ENCODE peak calls at places on chromosomes 4 and X, in eight cellular contexts. U is activated CD8-positive, alpha-beta T cell treated with anti-CD3 and anti-CD28 coated beads, Interleukin-2, amount 10 ng/mL, durations not matched to agents 7 days and 5 days; A is EL; C is ACHN; S is hepatocyte; Q is germinal center; B is T-helper 17 cell; O is tibial artery. N is an unnamed sample.

GRCh38 chr4:78634011-78634664 is 82.6 kb downstream of the ANXA3 start:
- DNase-seq in U (no peak), A (no peak), C (no peak), S (no peak), Q (no peak), B (no peak), O (peak), N (no peak)

GRCh38 chr4:89023140-89023539 is 33.8 kb downstream of the FAM13A start:
- DNase-seq in U (no peak), A (no peak), C (no peak), S (no peak), Q (no peak), B (no peak), O (no peak), N (no peak)

GRCh38 chr4:184942447-184943425 is 75.6 kb upstream of the HELT start:
- DNase-seq in U (no peak), A (no peak), C (no peak), S (no peak), Q (no peak), B (no peak), O (no peak), N (no peak)

GRCh38 chr4:8076023-8076422 is 82.6 kb downstream of the ABLIM2 start:
- DNase-seq in U (no peak), A (no peak), C (no peak), S (no peak), Q (no peak), B (no peak), O (no peak), N (no peak)

GRCh38 chrX:115452256-115452655 is 108.7 kb upstream of the PLS3 start:
- DNase-seq in U (no peak), A (peak), C (no peak), S (no peak), Q (no peak), B (no peak), O (no peak), N (no peak)

GRCh38 chr4:100790838-100791615 is 273.2 kb upstream of the EMCN start:
- DNase-seq in U (no peak), A (no peak), C (no peak), S (peak), Q (no peak), B (no peak), O (no peak), N (no peak)

GRCh38 chr4:147284218-147284617 is 196.7 kb upstream of the EDNRA start:
- DNase-seq in U (no peak), A (peak), C (no peak), S (no peak), Q (no peak), B (no peak), O (no peak), N (no peak)

GRCh38 chrX:45623266-45623665 is 422.6 kb upstream of the DIPK2B start:
- DNase-seq in U (no peak), A (peak), C (no peak), S (peak), Q (no peak), B (no peak), O (no peak), N (peak)

GRCh38 chr4:46937493-46937892 is 28.4 kb upstream of the COX7B2 start:
- DNase-seq in U (no peak), A (no peak), C (peak), S (no peak), Q (no peak), B (no peak), O (no peak), N (peak)

GRCh38 chr4:75391489-75392166 is 122.6 kb downstream of the RCHY1 start:
- DNase-seq in U (no peak), A (no peak), C (no peak), S (no peak), Q (no peak), B (no peak), O (no peak), N (no peak)

GRCh38 chrX:15873566-15873965 is 19.0 kb upstream of the AP1S2 start:
- DNase-seq in U (no peak), A (no peak), C (no peak), S (no peak), Q (no peak), B (no peak), O (no peak), N (no peak)

GRCh38 chr4:48801739-48802138 is 21.7 kb upstream of the FRYL start:
- DNase-seq in U (no peak), A (peak), C (no peak), S (no peak), Q (no peak), B (no peak), O (no peak), N (no peak)

GRCh38 chr4:76354517-76355473 is 48.3 kb downstream of the STBD1 start:
- DNase-seq in U (peak), A (no peak), C (no peak), S (no peak), Q (no peak), B (no peak), O (no peak), N (no peak)

GRCh38 chrX:100747090-100747489 is 15.2 kb upstream of the SYTL4 start:
- DNase-seq in U (no peak), A (no peak), C (no peak), S (no peak), Q (no peak), B (no peak), O (no peak), N (no peak)

GRCh38 chrX:153861733-153862300 is 24.2 kb downstream of the L1CAM start:
- DNase-seq in U (no peak), A (no peak), C (no peak), S (no peak), Q (no peak), B (no peak), O (no peak), N (no peak)

GRCh38 chrX:69216446-69216845 is 51.2 kb upstream of the PJA1 start:
- DNase-seq in U (no peak), A (no peak), C (no peak), S (no peak), Q (no peak), B (no peak), O (no peak), N (no peak)

GRCh38 chr4:17786567-17786966 is 5.1 kb upstream of the FAM184B start:
- DNase-seq in U (no peak), A (no peak), C (no peak), S (no peak), Q (no peak), B (no peak), O (no peak), N (peak)

GRCh38 chr4:171891038-171891437 is 77.8 kb downstream of the GALNTL6 start:
- DNase-seq in U (no peak), A (no peak), C (no peak), S (no peak), Q (no peak), B (no peak), O (no peak), N (no peak)

GRCh38 chr4:111450867-111451266 is 694.4 kb upstream of the FAM241A start:
- DNase-seq in U (no peak), A (peak), C (peak), S (peak), Q (no peak), B (no peak), O (no peak), N (peak)

GRCh38 chrX:12052109-12052508 is 86.2 kb upstream of the FRMPD4 start:
- DNase-seq in U (no peak), A (no peak), C (no peak), S (no peak), Q (no peak), B (no peak), O (no peak), N (no peak)

GRCh38 chrX:10630320-10630719 is 9.9 kb upstream of the MID1 start:
- DNase-seq in U (no peak), A (no peak), C (no peak), S (no peak), Q (no peak), B (no peak), O (no peak), N (no peak)

N was measured in Caki2.